ENCODE peak calls at places on chromosomes 3 and 15, in ten cellular contexts. L is NCI-H69; I is activated T-cell treated with anti-CD3 and anti-CD28 coated beads, Interleukin-2, amount 50 U/mL, for 72 hours; N is occipital lobe; O is AML-193; G is AG04449; V is amygdala; B is OCI-LY7; M is endothelial cell; T is BJ. D is an unnamed sample.

GRCh38 chr3:41024031-41024836 is 175.1 kb upstream of the CTNNB1 start:
- DNase-seq in B (no peak), I (no peak), G (no peak), O (no peak), V (no peak), M (no peak), T (no peak), L (no peak), N (no peak), D (no peak)

GRCh38 chr3:53804697-53805462 is 41.3 kb downstream of the CHDH start:
- DNase-seq in M (no peak), B (peak; percentile 15), G (peak; percentile 19), L (no peak), I (no peak), V (no peak), O (no peak), N (peak; percentile 37), T (peak; percentile 52), D (no peak)

GRCh38 chr3:5891721-5892120 is 704.2 kb downstream of the EDEM1 start:
- DNase-seq in G (no peak), N (no peak), V (no peak), B (no peak), M (no peak), I (no peak), L (peak; percentile 26), O (no peak), T (no peak), D (no peak)

GRCh38 chr3:41148446-41148845 is 50.9 kb upstream of the CTNNB1 start:
- DNase-seq in T (no peak), I (no peak), V (no peak), B (no peak), G (no peak), O (no peak), N (no peak), L (no peak), M (no peak), D (peak; percentile 22)

GRCh38 chr15:69462030-69462492 is 9.4 kb downstream of the RPLP1 start:
- DNase-seq in N (no peak), I (peak; percentile 18), B (no peak), L (peak; percentile 59), G (no peak), V (no peak), M (no peak), T (no peak), O (peak; percentile 41), D (no peak)

GRCh38 chr3:179668429-179668828 is 15.6 kb downstream of the USP13 start:
- DNase-seq in I (no peak), T (no peak), B (no peak), G (no peak), M (no peak), O (no peak), V (no peak), N (no peak), L (no peak), D (no peak)

GRCh38 chr15:91338763-91339162 is 238.7 kb downstream of the SV2B start:
- DNase-seq in V (no peak), G (no peak), N (no peak), M (peak; percentile 50), I (no peak), B (no peak), O (no peak), L (peak; percentile 12), T (no peak), D (peak; percentile 74)

GRCh38 chr3:81778678-81779182 is 17.3 kb upstream of the GBE1 start:
- DNase-seq in I (no peak), O (no peak), N (no peak), T (no peak), V (no peak), M (no peak), G (no peak), B (no peak), L (peak; percentile 27), D (no peak)

GRCh38 chr3:125585595-125586223 is 9.6 kb downstream of the OSBPL11 start:
- DNase-seq in N (peak; percentile 8), L (peak; percentile 54), B (peak; percentile 48), I (peak; percentile 52), T (peak; percentile 15), G (no peak), V (peak; percentile 39), O (peak; percentile 52), M (peak; percentile 64), D (peak; percentile 66)

GRCh38 chr3:108333951-108334350 is 37.6 kb downstream of the HHLA2 start:
- DNase-seq in B (no peak), N (no peak), T (no peak), M (no peak), I (no peak), L (no peak), G (no peak), O (no peak), V (no peak), D (no peak)

GRCh38 chr3:179074656-179075055 is 3.0 kb upstream of the ZMAT3 start:
- DNase-seq in V (no peak), T (no peak), M (no peak), G (no peak), O (peak; percentile 29), I (no peak), B (peak; percentile 27), N (no peak), L (no peak), D (no peak)

GRCh38 chr15:50128266-50128665 is 9.2 kb upstream of the ATP8B4 start:
- DNase-seq in O (peak; percentile 83), N (no peak), T (no peak), L (peak; percentile 16), G (no peak), V (peak; percentile 15), B (no peak), I (no peak), M (no peak), D (no peak)

GRCh38 chr3:101362408-101362807 is 42.0 kb upstream of the IMPG2 start:
- DNase-seq in O (no peak), B (no peak), G (no peak), V (no peak), N (no peak), L (peak; percentile 2), T (no peak), I (no peak), M (no peak), D (no peak)

GRCh38 chr3:14775574-14775973 is 43.2 kb upstream of the FGD5 start:
- DNase-seq in N (no peak), M (no peak), O (no peak), T (no peak), B (no peak), I (no peak), G (no peak), L (no peak), V (no peak), D (no peak)

GRCh38 chr3:195258449-195259145 is 12.4 kb downstream of the XXYLT1 start:
- DNase-seq in N (no peak), M (no peak), L (peak; percentile 56), I (no peak), O (no peak), G (no peak), T (no peak), B (peak; percentile 81), V (no peak), D (no peak)

GRCh38 chr15:73564255-73564654 is 68.9 kb downstream of the NPTN start:
- DNase-seq in N (peak; percentile 12), V (no peak), T (peak; percentile 11), B (no peak), L (peak; percentile 6), M (no peak), I (no peak), G (no peak), O (peak; percentile 84), D (no peak)

GRCh38 chr3:115100172-115100571 is 46.9 kb downstream of the ZBTB20 start:
- DNase-seq in G (no peak), M (no peak), T (no peak), L (peak; percentile 87), I (peak; percentile 3), N (no peak), O (peak; percentile 69), V (no peak), B (peak; percentile 53), D (no peak)

GRCh38 chr3:144754076-144754783 is 782.6 kb downstream of the DIPK2A start:
- DNase-seq in N (no peak), O (no peak), L (peak; percentile 19), I (no peak), M (no peak), T (no peak), V (no peak), G (no peak), B (no peak), D (no peak)

GRCh38 chr15:100167884-100168375 is 173.8 kb downstream of the ADAMTS17 start:
- DNase-seq in L (no peak), N (no peak), G (no peak), T (no peak), M (no peak), O (no peak), I (no peak), V (peak; percentile 53), B (no peak), D (no peak)

GRCh38 chr15:75029378-75030022 is 6.1 kb downstream of the PPCDC start:
- DNase-seq in L (peak; percentile 71), T (no peak), B (peak; percentile 88), V (peak; percentile 88), I (peak; percentile 91), M (peak; percentile 97), G (peak; percentile 31), O (peak; percentile 91), N (peak; percentile 66), D (peak; percentile 96)

GRCh38 chr15:42108808-42109207 is 14.4 kb upstream of the PLA2G4D start:
- DNase-seq in I (no peak), O (peak; percentile 52), L (no peak), T (no peak), M (no peak), N (no peak), G (no peak), B (no peak), V (no peak), D (no peak)

GRCh38 chr3:127459891-127460290 is 130.6 kb downstream of the TPRA1 start:
- DNase-seq in T (no peak), O (no peak), V (no peak), N (no peak), M (no peak), I (no peak), B (no peak), G (no peak), L (no peak), D (no peak)

GRCh38 chr3:179113903-179114302 is 34.3 kb upstream of the PIK3CA start:
- DNase-seq in G (no peak), N (no peak), B (no peak), L (no peak), O (no peak), M (no peak), I (no peak), V (no peak), T (no peak), D (no peak)

GRCh38 chr15:70058642-70059360 is 38.9 kb downstream of the TLE3 start:
- DNase-seq in M (no peak), G (no peak), O (no peak), L (no peak), B (no peak), V (no peak), I (no peak), T (no peak), N (no peak), D (no peak)

GRCh38 chr15:70142072-70142321 is 44.3 kb upstream of the TLE3 start:
- DNase-seq in B (no peak), N (no peak), O (no peak), I (no peak), M (no peak), G (no peak), L (no peak), V (no peak), T (no peak), D (no peak)

GRCh38 chr15:33810083-33810595 is 158.2 kb upstream of the CHRM5 start:
- DNase-seq in I (no peak), O (no peak), V (no peak), G (no peak), N (no peak), M (no peak), B (no peak), T (no peak), L (no peak), D (no peak)

GRCh38 chr3:121736112-121736511 is 13.4 kb downstream of the GOLGB1 start:
- DNase-seq in G (no peak), L (no peak), O (no peak), B (no peak), V (no peak), N (no peak), T (no peak), M (no peak), I (peak; percentile 24), D (no peak)

GRCh38 chr3:158961911-158962310 is 160.1 kb downstream of the MFSD1 start:
- DNase-seq in L (no peak), O (no peak), I (no peak), B (no peak), V (no peak), N (no peak), M (no peak), G (no peak), T (no peak), D (no peak)